ENCODE peak calls at places on chromosome 19, in eight cellular contexts. P, V, O, E, Q, A, D and J are unnamed samples.

GRCh38 chr19:51364200-51365106 is 1.7 kb downstream of the ETFB start:
- DNase-seq in P (no peak), Q (peak), V (no peak), D (no peak), A (no peak), O (no peak), E (no peak), J (no peak)

GRCh38 chr19:21611659-21612402 is 106.4 kb downstream of the ZNF429 start:
- DNase-seq in A (no peak), V (no peak), P (no peak), O (no peak), Q (no peak), E (no peak), D (no peak), J (no peak)

GRCh38 chr19:42246143-42246868 is 3.9 kb upstream of the GSK3A start:
- DNase-seq in Q (peak), O (no peak), V (peak), E (peak), P (peak), A (peak), D (peak), J (no peak)

GRCh38 chr19:55552620-55553019 is 7.3 kb upstream of the SBK3 start:
- DNase-seq in O (no peak), P (no peak), E (no peak), Q (peak), A (no peak), V (no peak), D (no peak), J (no peak)

GRCh38 chr19:31283701-31284100 is 65.5 kb downstream of the TSHZ3 start:
- DNase-seq in V (no peak), P (no peak), A (no peak), E (no peak), D (no peak), O (no peak), Q (no peak), J (no peak)

GRCh38 chr19:55255618-55256423 is 3.0 kb downstream of the PPP6R1 start:
- DNase-seq in A (no peak), Q (peak), O (peak), D (no peak), V (no peak), P (no peak), E (no peak), J (no peak)

GRCh38 chr19:33624586-33625153 is 2.9 kb downstream of the CHST8 start:
- DNase-seq in E (no peak), V (no peak), A (no peak), P (no peak), O (no peak), D (no peak), Q (no peak), J (no peak)

GRCh38 chr19:8148410-8149231 is 771 bp downstream of the FBN3 start:
- DNase-seq in O (no peak), Q (no peak), V (peak), A (no peak), P (no peak), E (peak), D (no peak), J (peak)

GRCh38 chr19:45162464-45163143 is 1.8 kb upstream of the NKPD1 start:
- DNase-seq in P (no peak), A (no peak), Q (no peak), O (peak), E (no peak), D (no peak), V (peak), J (no peak)

GRCh38 chr19:35704218-35704617 is at the start of gene ZBTB32:
- DNase-seq in P (no peak), V (no peak), O (no peak), Q (peak), A (no peak), E (peak), D (no peak), J (no peak)

GRCh38 chr19:33678796-33679195 is 57.0 kb downstream of the CHST8 start:
- DNase-seq in P (no peak), D (peak), A (no peak), V (no peak), O (no peak), E (no peak), Q (no peak), J (no peak)

GRCh38 chr19:5828661-5829566 is 10.6 kb downstream of the FUT6 start:
- DNase-seq in P (no peak), E (peak), O (peak), A (peak), Q (no peak), D (no peak), V (no peak), J (peak)

GRCh38 chr19:39498262-39499081 is at the start of gene DLL3:
- DNase-seq in E (peak), Q (peak), P (no peak), A (no peak), O (no peak), D (no peak), V (peak), J (no peak)

GRCh38 chr19:1069009-1069779 is 2.2 kb downstream of the ARHGAP45 start:
- DNase-seq in V (no peak), D (no peak), A (no peak), O (peak), P (no peak), E (no peak), Q (no peak), J (no peak)

GRCh38 chr19:15299568-15300409 is 32.5 kb downstream of the BRD4 start:
- DNase-seq in O (no peak), Q (no peak), D (no peak), V (no peak), A (no peak), E (no peak), P (no peak), J (no peak)

GRCh38 chr19:6528544-6529121 is 2.2 kb upstream of the TNFSF9 start:
- DNase-seq in V (no peak), D (peak), E (peak), A (no peak), P (no peak), Q (no peak), O (peak), J (no peak)

GRCh38 chr19:35347171-35347929 is at the start of gene FFAR1:
- DNase-seq in D (no peak), P (no peak), A (no peak), Q (no peak), V (no peak), O (peak), E (no peak), J (no peak)

GRCh38 chr19:54478677-54479266 is 5.7 kb upstream of the CDC42EP5 start:
- DNase-seq in D (no peak), O (no peak), E (peak), V (no peak), P (no peak), Q (peak), A (no peak), J (no peak)

GRCh38 chr19:39363909-39364457 is 21.8 kb downstream of the SAMD4B start:
- DNase-seq in A (no peak), P (no peak), O (no peak), Q (peak), D (peak), V (no peak), E (no peak), J (no peak)

GRCh38 chr19:13887529-13887928 is 10.6 kb downstream of the NANOS3 start:
- DNase-seq in E (no peak), D (no peak), A (no peak), V (no peak), O (no peak), Q (peak), P (no peak), J (no peak)

GRCh38 chr19:37692956-37693660 is 26.5 kb downstream of the ZNF607 start:
- DNase-seq in O (no peak), E (no peak), Q (no peak), A (no peak), P (no peak), V (no peak), D (peak), J (no peak)

GRCh38 chr19:37695144-37695899 is 24.2 kb downstream of the ZNF607 start:
- DNase-seq in E (no peak), P (no peak), V (no peak), Q (no peak), D (no peak), O (no peak), A (no peak), J (no peak)

DNA sequence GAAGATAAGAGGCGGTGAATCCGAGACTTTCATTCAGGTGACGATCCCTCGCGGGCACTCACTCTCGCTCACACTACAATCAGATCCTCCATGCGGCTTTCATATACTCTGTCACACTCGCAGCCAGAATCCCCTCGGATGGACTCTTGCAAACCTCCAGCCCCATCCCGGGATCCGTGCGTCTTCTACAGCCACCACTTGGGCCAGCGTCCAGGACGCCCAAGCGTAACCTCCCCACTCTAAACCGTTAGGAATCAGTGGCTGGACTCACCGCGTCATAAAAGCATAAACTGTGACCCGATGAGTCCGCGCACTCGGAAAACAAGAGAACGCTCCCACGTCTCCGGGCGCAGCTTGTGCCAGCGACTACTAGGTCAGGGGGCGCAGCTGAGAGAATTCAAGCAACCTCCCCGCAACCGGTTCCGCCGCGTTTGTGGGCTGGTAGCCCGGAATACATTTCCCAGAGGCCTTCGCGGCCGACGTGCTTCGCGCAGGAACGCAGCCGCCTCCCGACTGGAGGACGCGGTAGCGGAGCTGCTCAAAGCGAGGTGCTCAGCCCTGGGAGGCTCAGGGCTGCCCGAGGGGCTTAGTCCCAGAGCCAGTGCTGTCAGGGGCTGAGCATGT is 27.6 kb downstream of the ZNF607 start:
- DNase-seq in D (peak), E (peak), P (peak), V (peak), O (peak), A (peak), Q (peak), J (peak)
- TF ChIP-seq CTCF in D (peak), E (no peak), P (no peak), V (peak), O (no peak), A (no peak), Q (no peak), J (peak)

DNA sequence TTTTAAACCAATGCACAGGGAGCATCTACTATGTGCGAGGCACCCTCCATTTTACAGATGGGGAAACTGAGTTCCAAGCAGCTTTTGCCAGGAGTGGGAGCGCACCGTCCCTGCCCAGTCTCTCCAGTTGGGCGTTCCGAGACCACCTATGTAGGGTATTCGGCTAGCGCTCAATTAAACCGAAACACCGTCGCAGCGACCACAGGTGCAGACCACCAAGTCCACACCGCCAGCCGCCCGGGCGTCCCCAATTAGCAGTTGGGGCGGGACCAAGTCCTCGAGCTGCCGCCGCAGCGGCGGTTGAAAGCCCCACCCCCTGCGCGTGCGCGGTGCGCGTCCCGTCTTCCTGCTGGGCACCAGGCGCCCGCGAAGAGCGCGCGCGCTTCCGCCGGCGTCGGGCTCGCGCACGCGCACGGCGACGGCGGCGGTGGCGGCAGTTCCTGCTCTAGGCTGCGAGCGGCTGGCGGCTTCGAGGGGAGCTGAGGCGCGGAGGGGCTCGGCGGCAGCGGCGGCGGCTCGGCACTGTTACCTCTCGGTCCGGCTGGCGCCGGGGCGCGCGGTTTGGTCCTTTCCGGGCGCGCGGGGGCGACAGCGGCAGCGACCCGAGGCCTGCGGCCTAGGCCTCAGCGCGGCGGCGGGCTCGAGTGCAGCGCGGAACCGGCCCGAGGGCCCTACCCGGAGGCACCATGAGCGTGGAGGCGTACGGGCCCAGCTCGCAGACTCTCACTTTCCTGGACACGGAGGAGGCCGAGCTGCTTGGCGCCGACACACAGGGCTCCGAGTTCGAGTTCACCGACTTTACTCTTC is at the start of gene UPF1:
- DNase-seq in A (peak), V (peak), Q (peak), D (peak), E (peak), P (peak), O (peak), J (peak)
- TF ChIP-seq CTCF in A (no peak), V (peak), Q (no peak), D (no peak), E (no peak), P (no peak), O (no peak), J (no peak)

GRCh38 chr19:48085077-48085476 is 25.5 kb downstream of the PLA2G4C start:
- DNase-seq in Q (no peak), A (no peak), E (no peak), V (no peak), D (no peak), P (no peak), O (no peak), J (no peak)

GRCh38 chr19:48090281-48090802 is 20.3 kb downstream of the PLA2G4C start:
- DNase-seq in D (no peak), P (no peak), A (no peak), E (no peak), O (no peak), Q (no peak), V (no peak), J (no peak)

DNA sequence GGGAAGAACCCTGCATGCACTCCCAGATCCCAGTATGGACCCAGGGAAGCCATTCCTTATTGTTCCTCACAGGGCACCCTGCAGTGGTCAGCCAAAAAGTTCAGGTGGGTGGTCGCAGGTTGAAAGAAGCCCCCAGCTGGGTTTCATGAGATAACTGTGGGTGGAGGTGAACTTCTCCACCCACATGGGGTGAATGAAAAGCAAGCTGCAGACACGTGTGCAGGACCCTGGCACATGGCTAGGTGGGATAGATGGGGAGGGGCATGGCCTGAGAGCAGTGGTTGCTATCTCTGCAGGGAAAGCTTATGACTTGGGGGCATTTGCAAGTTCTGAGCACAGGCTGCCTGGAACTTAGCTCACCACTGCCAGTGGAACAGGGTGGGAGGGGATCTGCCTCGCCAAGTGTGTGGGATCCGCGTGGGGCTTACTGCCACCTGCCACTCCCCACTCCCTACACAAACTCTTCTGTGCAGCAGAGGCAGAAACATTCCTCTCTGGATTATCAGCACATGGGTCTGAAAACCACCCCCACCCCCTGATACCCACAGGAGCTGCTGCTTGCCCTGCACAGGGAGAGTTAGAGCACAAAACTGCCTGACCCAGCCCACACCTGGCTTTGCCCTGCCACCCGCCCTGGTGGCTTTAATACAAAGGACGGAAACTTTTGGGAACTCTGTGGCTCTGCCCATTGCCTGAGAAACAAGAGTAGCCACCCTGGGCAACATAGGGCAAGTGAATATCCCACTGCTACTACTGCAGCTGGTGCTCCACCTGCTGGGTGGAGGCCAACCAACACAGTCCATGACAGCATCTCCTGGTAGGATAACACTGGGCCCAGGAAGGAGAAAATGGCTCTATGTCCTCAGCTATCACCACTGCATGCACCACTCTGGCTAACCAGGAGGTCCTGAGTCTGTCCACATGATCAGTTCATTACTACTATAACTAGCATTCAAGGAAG is 24.4 kb downstream of the PLA2G4C start:
- DNase-seq in E (peak), P (no peak), Q (no peak), O (no peak), A (no peak), V (peak), D (no peak), J (no peak)
- TF ChIP-seq CTCF in E (no peak), P (no peak), Q (no peak), O (peak), A (no peak), V (peak), D (no peak), J (peak)

GRCh38 chr19:41226053-41226873 is 7.2 kb downstream of the AXL start:
- DNase-seq in D (peak), Q (peak), V (peak), O (no peak), P (peak), A (peak), E (peak), J (no peak)
- TF ChIP-seq CTCF in D (no peak), Q (no peak), V (no peak), O (no peak), P (no peak), A (no peak), E (no peak), J (no peak)

DNA sequence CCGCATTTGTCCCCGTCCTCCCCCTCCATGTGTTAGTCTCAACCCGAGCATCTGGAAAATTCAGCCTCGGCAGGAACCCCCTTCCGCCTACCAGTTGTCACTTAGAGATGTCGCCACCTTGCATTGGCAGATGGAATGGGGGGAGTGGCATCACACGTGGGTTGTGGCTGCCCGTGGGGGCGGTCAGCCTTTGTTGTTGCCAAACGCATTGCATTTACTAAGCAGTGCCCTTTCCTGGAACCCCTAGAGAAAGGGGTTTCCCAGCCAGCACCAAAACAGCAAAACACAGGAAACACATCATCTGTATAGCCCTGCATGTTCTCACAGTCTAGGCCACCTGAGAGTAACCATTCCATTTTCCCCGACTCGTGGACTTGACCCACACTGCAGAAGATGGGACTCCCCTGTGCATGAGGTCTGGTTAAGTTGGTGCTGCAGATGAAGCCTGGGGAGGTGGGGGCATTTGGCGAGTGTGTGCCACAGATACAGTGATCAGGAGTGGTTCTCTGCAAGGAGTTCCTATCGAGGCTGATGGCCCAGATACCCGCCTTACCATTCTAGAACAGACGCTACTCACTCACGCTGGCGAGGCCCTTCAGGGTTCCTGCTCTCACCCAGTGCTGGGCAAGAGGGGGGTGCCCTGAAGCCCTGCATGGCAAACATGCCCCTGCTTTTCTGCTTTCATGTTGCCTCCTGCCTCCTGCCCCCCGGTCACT is 38.3 kb downstream of the TMED1 start:
- DNase-seq in A (no peak), E (no peak), P (no peak), D (peak), V (no peak), O (no peak), Q (no peak), J (no peak)
- TF ChIP-seq CTCF in A (no peak), E (no peak), P (no peak), D (no peak), V (no peak), O (no peak), Q (no peak), J (no peak)

GRCh38 chr19:29664753-29665214 is 477 bp upstream of the PLEKHF1 start:
- DNase-seq in Q (no peak), D (no peak), O (no peak), P (no peak), E (no peak), A (no peak), V (no peak), J (no peak)
- TF ChIP-seq CTCF in Q (no peak), D (peak), O (peak), P (no peak), E (no peak), A (no peak), V (peak), J (no peak)

DNA sequence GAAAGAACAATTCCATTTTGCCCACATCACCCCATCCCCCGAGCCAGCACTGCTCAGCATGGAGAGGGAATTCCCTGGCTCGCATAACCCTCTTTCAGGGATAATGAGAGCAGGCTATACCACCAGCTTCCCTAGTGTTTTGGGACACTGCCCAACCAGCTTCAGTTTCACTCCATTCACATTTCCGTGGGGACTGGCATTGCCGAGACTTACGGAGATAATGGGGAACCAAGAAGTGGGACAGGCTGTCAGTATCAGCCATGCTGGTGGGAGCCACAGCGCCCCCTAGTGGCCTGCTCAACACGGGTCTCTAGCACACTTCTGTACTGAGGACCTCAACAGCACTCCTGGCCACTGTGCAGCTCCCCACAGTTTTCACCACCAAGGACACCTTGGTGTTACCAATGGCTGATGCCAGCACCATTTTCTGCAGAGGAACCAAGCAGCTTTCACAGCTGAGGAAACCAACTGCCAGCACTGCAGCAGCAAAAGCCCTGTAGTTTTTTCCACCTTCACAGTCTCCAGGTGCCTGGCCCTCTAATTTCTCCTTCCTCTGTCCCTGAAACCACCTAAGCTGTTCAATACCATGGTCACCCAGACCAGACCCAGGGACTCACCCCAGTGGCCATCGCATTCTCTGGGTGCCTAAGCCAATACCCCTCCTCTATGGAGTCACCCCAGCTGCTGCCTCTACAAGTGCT is 23.7 kb downstream of the SLC6A16 start:
- DNase-seq in A (peak), O (peak), D (peak), V (peak), P (peak), Q (peak), E (peak), J (peak)
- TF ChIP-seq CTCF in A (peak), O (peak), D (peak), V (peak), P (peak), Q (peak), E (peak), J (peak)

GRCh38 chr19:4191044-4191443 is 8.6 kb downstream of the ANKRD24 start:
- DNase-seq in O (no peak), V (no peak), Q (no peak), P (no peak), D (no peak), E (no peak), A (no peak), J (no peak)
- TF ChIP-seq CTCF in O (no peak), V (no peak), Q (no peak), P (no peak), D (no peak), E (no peak), A (no peak), J (no peak)

GRCh38 chr19:18419699-18420460 is 682 bp downstream of the SSBP4 start:
- DNase-seq in E (no peak), O (peak), D (no peak), P (no peak), V (no peak), Q (no peak), A (no peak), J (peak)
- TF ChIP-seq CTCF in E (no peak), O (no peak), D (no peak), P (no peak), V (no peak), Q (no peak), A (no peak), J (no peak)